ENCODE peak calls at places on chromosomes 1 and 21, in seven cellular contexts. L, A, R, X, G, V and E are unnamed samples.
A peak's percentile ranks its signal among the peaks of the same experiment; 100 is the strongest.

GRCh38 chr1:210228158-210228557 is 4.4 kb upstream of the SERTAD4 start:
- DNase-seq in L (no peak), A (no peak), R (no peak), X (no peak), G (no peak), V (no peak), E (no peak)

GRCh38 chr1:12568009-12568767 is 49.8 kb downstream of the DHRS3 start:
- DNase-seq in L (no peak), A (no peak), R (no peak), X (no peak), G (no peak), V (no peak), E (no peak)

GRCh38 chr1:79875187-79875586 is 868.7 kb upstream of the ADGRL4 start:
- DNase-seq in L (no peak), A (no peak), R (no peak), X (no peak), G (no peak), V (no peak), E (no peak)

GRCh38 chr21:38323721-38324591 is 67.2 kb downstream of the KCNJ15 start:
- DNase-seq in L (peak; percentile 43), A (peak; percentile 87), R (no peak), X (peak; percentile 94), G (no peak), V (peak; percentile 93), E (no peak)

GRCh38 chr1:187853505-187853904 is 1024.8 kb downstream of the PLA2G4A start:
- DNase-seq in L (no peak), A (peak; percentile 17), R (no peak), X (no peak), G (no peak), V (no peak), E (no peak)

GRCh38 chr1:3668585-3669300 is 16.4 kb downstream of the TP73 start:
- DNase-seq in L (peak; percentile 90), A (peak; percentile 82), R (no peak), X (no peak), G (peak; percentile 83), V (no peak), E (peak; percentile 96)

GRCh38 chr1:23908453-23909341 is 4.5 kb downstream of the CNR2 start:
- DNase-seq in L (no peak), A (no peak), R (no peak), X (no peak), G (no peak), V (no peak), E (no peak)

GRCh38 chr1:13451399-13451965 is 41.2 kb downstream of the PRAMEF20 start:
- DNase-seq in L (no peak), A (no peak), R (no peak), X (no peak), G (no peak), V (no peak), E (no peak)

GRCh38 chr1:34908369-34908768 is 21.1 kb downstream of the DLGAP3 start:
- DNase-seq in L (no peak), A (no peak), R (no peak), X (no peak), G (no peak), V (no peak), E (no peak)

GRCh38 chr1:31374511-31375196 is 1.8 kb upstream of the FABP3 start:
- DNase-seq in L (no peak), A (no peak), R (no peak), X (peak; percentile 67), G (no peak), V (no peak), E (no peak)

GRCh38 chr1:202349263-202349928 is 897 bp downstream of the PPP1R12B start:
- DNase-seq in L (no peak), A (peak; percentile 90), R (no peak), X (peak; percentile 78), G (no peak), V (peak; percentile 95), E (peak; percentile 92)

GRCh38 chr1:164320780-164321683 is 238.0 kb upstream of the PBX1 start:
- DNase-seq in L (peak; percentile 63), A (peak; percentile 60), R (peak; percentile 47), X (no peak), G (peak; percentile 61), V (peak; percentile 2), E (peak; percentile 25)

GRCh38 chr1:67791686-67792475 is 41.4 kb downstream of the GNG12 start:
- DNase-seq in L (no peak), A (peak; percentile 80), R (no peak), X (peak; percentile 93), G (no peak), V (peak; percentile 87), E (peak; percentile 43)

GRCh38 chr1:248838357-248839167 is 538 bp downstream of the ZNF672 start:
- DNase-seq in L (peak; percentile 95), A (peak; percentile 97), R (peak; percentile 87), X (peak; percentile 80), G (peak; percentile 97), V (peak; percentile 94), E (peak; percentile 94)

GRCh38 chr1:27201295-27201694 is 33.1 kb upstream of the WDTC1 start:
- DNase-seq in L (no peak), A (no peak), R (no peak), X (no peak), G (no peak), V (no peak), E (no peak)

GRCh38 chr1:145690587-145691558 is 16.3 kb downstream of the PDZK1 start:
- DNase-seq in L (no peak), A (peak; percentile 54), R (no peak), X (peak; percentile 82), G (no peak), V (peak; percentile 64), E (no peak)

GRCh38 chr1:88648706-88649105 is 35.4 kb upstream of the PKN2 start:
- DNase-seq in L (no peak), A (peak; percentile 78), R (peak; percentile 30), X (no peak), G (no peak), V (no peak), E (no peak)

GRCh38 chr21:34204481-34205439 is 131.4 kb downstream of the MRPS6 start:
- DNase-seq in L (no peak), A (no peak), R (no peak), X (no peak), G (no peak), V (no peak), E (peak; percentile 30)

GRCh38 chr1:210746024-210746423 is 387.9 kb downstream of the KCNH1 start:
- DNase-seq in L (no peak), A (no peak), R (no peak), X (no peak), G (no peak), V (no peak), E (no peak)

GRCh38 chr1:111729271-111729921 is 9.8 kb downstream of the INKA2 start:
- DNase-seq in L (no peak), A (no peak), R (no peak), X (no peak), G (peak; percentile 46), V (no peak), E (no peak)

GRCh38 chr1:227900571-227901051 is 47.1 kb downstream of the WNT9A start:
- DNase-seq in L (peak; percentile 20), A (no peak), R (no peak), X (no peak), G (peak; percentile 41), V (no peak), E (no peak)

GRCh38 chr21:33027401-33028185 is 1.9 kb downstream of the OLIG2 start:
- DNase-seq in L (peak; percentile 59), A (no peak), R (no peak), X (no peak), G (peak; percentile 73), V (no peak), E (no peak)

DNA sequence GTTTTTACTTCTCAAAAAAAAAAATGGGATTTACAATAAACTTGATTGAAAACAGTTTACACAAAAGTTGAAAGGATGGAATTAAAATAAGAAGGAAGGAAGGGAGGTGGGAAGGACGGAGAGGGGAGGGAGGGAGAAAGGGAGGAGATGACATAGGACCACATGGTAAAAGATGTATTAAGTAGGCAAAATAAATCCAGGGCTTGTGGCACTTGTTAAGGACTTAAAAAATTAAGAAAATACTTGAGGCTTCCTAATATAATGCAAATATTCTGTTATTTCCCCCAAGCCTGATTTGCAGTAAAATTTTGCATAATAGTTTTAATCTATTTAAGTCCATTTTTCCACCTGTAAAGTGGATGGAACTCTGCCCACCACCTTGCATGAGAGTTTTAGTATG is 27.5 kb downstream of the SLC30A10 start:
- DNase-seq in L (no peak), A (no peak), R (no peak), X (no peak), G (no peak), V (no peak), E (no peak)
- H3K4ac ChIP-seq in L (no peak overlapping the region), A (no peak overlapping the region), R (no peak overlapping the region), X (no peak overlapping the region), G (no peak overlapping the region), V (no peak overlapping the region), E (no peak overlapping the region)

GRCh38 chr1:152599934-152600333 is at the start of gene LCE3C:
- DNase-seq in L (no peak), A (no peak), R (no peak), X (no peak), G (no peak), V (no peak), E (no peak)

GRCh38 chr1:152596986-152597385 is 3.0 kb upstream of the LCE3C start:
- DNase-seq in L (no peak), A (no peak), R (no peak), X (no peak), G (no peak), V (no peak), E (no peak)
- H3K9ac ChIP-seq in L (no peak overlapping the region), A (no peak overlapping the region), R (no peak overlapping the region), X (no peak overlapping the region), G (no peak overlapping the region), V (no peak overlapping the region), E (no peak overlapping the region)

DNA sequence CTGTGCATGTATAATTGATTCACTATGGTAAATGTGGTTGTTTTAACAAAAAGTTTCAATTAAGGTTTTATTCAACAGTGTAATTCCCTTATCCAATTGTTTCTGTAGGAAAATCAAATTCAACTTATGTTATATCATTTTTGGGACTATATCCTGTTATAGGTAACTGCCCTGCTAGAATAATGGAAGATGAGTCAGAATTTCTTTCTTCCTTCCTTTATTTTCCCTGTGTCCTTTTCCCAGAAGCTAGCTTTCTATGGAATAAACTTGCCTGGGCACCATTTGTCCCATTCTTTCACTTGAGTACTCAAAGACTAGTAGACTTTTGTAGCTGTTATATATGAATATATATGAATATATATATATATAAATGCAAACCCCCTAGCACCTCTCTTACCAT is 301.3 kb downstream of the TM2D1 start:
- DNase-seq in L (no peak), A (no peak), R (no peak), X (no peak), G (no peak), V (no peak), E (no peak)
- H4K8ac ChIP-seq in L (no peak overlapping the region), A (no peak overlapping the region), R (no peak overlapping the region), X (no peak overlapping the region), G (no peak overlapping the region), V (no peak overlapping the region), E (no peak overlapping the region)

DNA sequence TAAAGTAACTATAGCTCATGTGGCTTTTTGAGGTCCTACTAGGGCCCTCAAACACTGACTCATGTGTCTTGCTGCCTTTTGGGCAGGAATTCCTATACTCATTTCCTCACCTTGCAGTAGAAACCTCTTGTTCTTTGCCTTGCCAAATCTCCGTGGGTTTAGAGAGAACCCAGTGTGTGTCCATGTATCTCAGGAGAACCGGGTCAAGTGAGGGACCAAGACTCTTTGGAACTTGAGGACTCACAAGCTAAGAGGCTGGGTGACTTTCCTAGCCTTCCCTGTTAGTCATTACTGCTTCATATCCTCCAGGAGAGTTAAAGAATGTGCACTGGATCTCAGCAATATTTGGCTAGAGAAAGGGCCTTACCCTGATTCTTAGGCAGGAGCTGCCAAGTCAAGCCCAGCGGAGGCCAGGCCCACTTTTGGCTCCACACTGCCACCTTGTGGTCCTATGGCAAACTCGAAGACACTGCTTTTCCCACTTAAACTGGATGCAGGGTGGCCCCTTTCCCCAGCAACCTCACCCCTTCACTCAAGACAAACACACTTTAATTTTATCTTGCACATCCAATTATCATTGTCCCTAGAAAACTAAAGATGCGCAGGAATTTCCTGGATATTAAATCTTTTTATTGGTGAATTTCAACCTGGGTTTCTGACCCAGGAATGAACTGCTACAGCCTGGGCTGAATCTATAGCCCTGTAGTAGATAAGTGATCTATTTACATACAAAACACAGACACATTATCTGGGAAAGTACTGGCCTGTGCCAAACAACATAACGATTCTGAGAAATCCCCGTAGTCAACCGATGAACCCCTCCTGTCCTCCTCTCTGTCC is 10.6 kb downstream of the AVPR1B start:
- DNase-seq in L (peak; percentile 78), A (peak; percentile 80), R (peak; percentile 84), X (peak; percentile 79), G (peak; percentile 91), V (peak; percentile 67), E (peak; percentile 82)
- H3K4ac ChIP-seq in L (no peak overlapping the region), A (no peak overlapping the region), R (no peak overlapping the region), X (no peak overlapping the region), G (no peak overlapping the region), V (no peak overlapping the region), E (no peak overlapping the region)